ENCODE peak calls at places on chromosomes 7 and 10, in six cellular contexts. C is naive thymus-derived CD4-positive, alpha-beta T cell; U is thoracic aorta; F is cardiac muscle cell; Z is stomach; N is psoas muscle. V is an unnamed sample.

GRCh38 chr10:129845081-129845823 is 118.8 kb downstream of the EBF3 start:
- DNase-seq in C (no peak), N (no peak), Z (no peak), F (no peak), U (no peak), V (no peak)

GRCh38 chr10:93773120-93773519 is 15.4 kb downstream of the LGI1 start:
- DNase-seq in U (no peak), F (no peak), C (no peak), N (no peak), Z (no peak), V (no peak)

GRCh38 chr7:155660758-155661093 is 16.3 kb downstream of the RBM33 start:
- DNase-seq in N (no peak), Z (no peak), C (no peak), F (no peak), U (no peak), V (no peak)

GRCh38 chr7:22189741-22190140 is 167.2 kb downstream of the RAPGEF5 start:
- DNase-seq in U (no peak), N (no peak), F (no peak), Z (no peak), C (no peak), V (no peak)

GRCh38 chr10:48523212-48523819 is 81.6 kb downstream of the ARHGAP22 start:
- DNase-seq in C (no peak), U (peak; percentile 65), N (peak; percentile 72), Z (peak; percentile 24), F (peak; percentile 62), V (no peak)

GRCh38 chr7:80834105-80834410 is 84.8 kb downstream of the SEMA3C start:
- DNase-seq in U (no peak), Z (no peak), N (no peak), F (no peak), C (no peak), V (no peak)

GRCh38 chr7:137847418-137848050 is 760 bp upstream of the DGKI start:
- DNase-seq in N (no peak), F (peak; percentile 45), Z (no peak), U (no peak), C (no peak), V (no peak)

GRCh38 chr10:34814228-34815173 is 595 bp downstream of the PARD3 start:
- DNase-seq in F (peak; percentile 71), U (no peak), N (peak; percentile 48), C (no peak), Z (peak; percentile 46), V (no peak)

GRCh38 chr10:78357027-78357672 is 323.5 kb downstream of the RPS24 start:
- DNase-seq in N (no peak), Z (no peak), C (no peak), F (no peak), U (no peak), V (no peak)

GRCh38 chr10:101330236-101331225 is 23.4 kb upstream of the BTRC start:
- DNase-seq in U (no peak), F (no peak), N (no peak), C (no peak), Z (no peak), V (no peak)

GRCh38 chr7:41027428-41028115 is 675.3 kb downstream of the INHBA start:
- DNase-seq in C (no peak), Z (no peak), F (no peak), N (no peak), U (no peak), V (no peak)

GRCh38 chr10:45660876-45661411 is 11.6 kb downstream of the ZFAND4 start:
- DNase-seq in U (no peak), Z (no peak), C (no peak), F (no peak), N (no peak), V (peak; percentile 30)

GRCh38 chr7:155674556-155674955 is 30.1 kb downstream of the RBM33 start:
- DNase-seq in U (no peak), C (no peak), N (no peak), F (no peak), Z (no peak), V (no peak)

GRCh38 chr7:82530361-82530760 is 86.8 kb upstream of the CACNA2D1 start:
- DNase-seq in N (no peak), Z (no peak), C (no peak), U (no peak), F (no peak), V (no peak)

GRCh38 chr7:155001756-155002410 is 1.0 kb downstream of the PAXIP1 start:
- DNase-seq in Z (no peak), N (no peak), C (peak; percentile 8), F (no peak), U (no peak), V (peak; percentile 26)

GRCh38 chr10:127996586-127996985 is 89.7 kb downstream of the PTPRE start:
- DNase-seq in F (peak; percentile 21), C (no peak), U (no peak), N (peak; percentile 59), Z (no peak), V (no peak)

GRCh38 chr7:130554481-130554880 is 62.6 kb downstream of the MEST start:
- DNase-seq in F (no peak), N (no peak), C (no peak), U (no peak), Z (no peak), V (no peak)

GRCh38 chr10:43808136-43808535 is 159.5 kb upstream of the ZNF32 start:
- DNase-seq in F (no peak), N (no peak), Z (no peak), C (no peak), U (no peak), V (no peak)

GRCh38 chr7:141014091-141014490 is 661 bp downstream of the MRPS33 start:
- DNase-seq in Z (no peak), C (no peak), N (no peak), U (no peak), F (no peak), V (no peak)

GRCh38 chr7:137937202-137937560 is 64.7 kb downstream of the CREB3L2 start:
- DNase-seq in N (peak; percentile 30), U (no peak), C (no peak), Z (no peak), F (peak; percentile 31), V (no peak)

GRCh38 chr7:1889556-1890181 is 219.6 kb downstream of the ELFN1 start:
- DNase-seq in C (no peak), N (no peak), Z (no peak), U (no peak), F (no peak), V (no peak)

GRCh38 chr7:105164751-105165150 is 150.7 kb downstream of the KMT2E start:
- DNase-seq in U (no peak), Z (no peak), F (no peak), N (no peak), C (no peak), V (no peak)

GRCh38 chr10:48678041-48678440 is 6.6 kb upstream of the WDFY4 start:
- DNase-seq in N (no peak), F (no peak), Z (no peak), C (no peak), U (no peak), V (no peak)

DNA sequence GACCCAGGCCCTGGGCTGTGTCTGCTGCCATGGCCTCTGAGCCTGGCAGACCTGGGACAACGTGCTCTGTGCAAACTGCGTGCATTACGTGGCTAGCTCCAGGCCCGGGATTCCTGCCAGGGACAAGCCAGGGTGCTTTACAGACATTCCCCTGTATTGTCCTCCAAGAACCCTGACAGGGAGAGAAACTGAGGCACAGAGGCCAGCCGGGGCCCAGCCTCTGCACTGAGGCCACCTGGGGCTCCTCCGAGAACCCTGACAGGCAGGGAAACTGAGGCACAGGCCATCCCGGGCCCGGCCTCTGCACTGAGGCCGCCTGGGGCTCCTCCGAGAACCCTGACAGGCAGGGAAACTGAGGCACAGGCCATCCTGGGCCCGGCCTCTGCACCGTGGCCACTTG is 64.9 kb downstream of the CFAP46 start:
- DNase-seq in C (no peak), U (no peak), Z (peak; percentile 22), F (no peak), N (no peak), V (no peak)
- H3K27me3 ChIP-seq in C (no peaks in the 10 kb centered on the region), U (no peaks in the 10 kb centered on the region), Z (peaks cover 66% of the 10 kb centered on the region), F (no peaks in the 10 kb centered on the region), N (peaks cover 31% of the 10 kb centered on the region), V (no peaks in the 10 kb centered on the region)

DNA sequence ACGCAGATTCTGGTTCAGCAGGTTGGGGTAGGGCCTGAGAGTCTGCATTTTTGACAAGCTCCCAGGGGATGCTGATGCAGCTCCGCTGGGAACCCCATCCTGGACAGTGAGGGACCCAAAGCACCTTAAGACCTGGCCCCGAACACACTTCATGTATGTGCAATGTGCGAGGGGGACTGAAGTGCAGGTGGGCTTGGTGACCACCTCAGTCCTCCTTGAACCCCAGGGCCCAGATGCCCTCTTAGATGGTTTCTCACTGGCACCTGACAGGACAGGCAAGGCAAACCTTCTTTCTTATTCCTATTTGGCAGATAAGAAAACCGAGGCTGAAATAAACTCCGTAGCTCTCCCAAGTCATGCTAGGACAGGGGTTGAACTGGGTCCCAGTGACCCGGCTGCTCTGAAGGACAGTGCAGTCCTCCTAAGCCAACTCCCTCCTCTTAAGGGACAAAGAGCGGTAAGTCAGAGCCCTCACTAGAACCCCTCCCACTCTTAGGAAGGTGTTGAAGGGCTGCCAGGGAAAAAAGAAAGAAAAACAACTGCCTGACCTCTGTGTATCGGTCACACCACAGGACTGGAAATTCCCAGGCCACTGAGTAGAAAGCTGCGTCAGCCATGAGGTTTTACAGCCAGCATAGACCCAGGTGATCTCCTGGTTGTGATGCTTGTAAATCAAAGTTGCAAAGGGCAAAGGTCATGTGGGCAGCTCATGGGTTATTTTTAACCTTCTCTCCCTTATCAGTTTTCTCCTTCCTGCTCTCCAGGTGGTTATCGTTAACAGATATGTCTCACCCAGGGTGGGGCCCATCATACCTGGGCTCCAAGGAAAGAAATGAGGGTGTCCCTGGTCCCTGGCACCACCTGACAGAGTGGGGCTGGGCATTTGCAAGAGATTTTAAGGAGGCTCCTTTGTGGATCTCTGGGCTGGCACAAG is 90.9 kb upstream of the SMNDC1 start:
- DNase-seq in C (no peak), F (peak; percentile 89), Z (peak; percentile 74), N (no peak), U (no peak), V (no peak)
- H3K27ac ChIP-seq in C (no peak overlapping the region), F (peak overlapping the region; percentile 89), Z (peak overlapping the region; percentile 54), N (no peak overlapping the region), U (no peak overlapping the region), V (no peak overlapping the region)

GRCh38 chr10:108902491-108903250 is 1020.6 kb downstream of the XPNPEP1 start:
- DNase-seq in F (no peak), C (no peak), N (no peak), U (no peak), Z (no peak), V (no peak)
- H3K9me3 ChIP-seq in F (peaks cover 6% of the 10 kb centered on the region), C (no peaks in the 10 kb centered on the region), N (no peaks in the 10 kb centered on the region), U (no peaks in the 10 kb centered on the region), Z (no peaks in the 10 kb centered on the region), V (no peaks in the 10 kb centered on the region)

DNA sequence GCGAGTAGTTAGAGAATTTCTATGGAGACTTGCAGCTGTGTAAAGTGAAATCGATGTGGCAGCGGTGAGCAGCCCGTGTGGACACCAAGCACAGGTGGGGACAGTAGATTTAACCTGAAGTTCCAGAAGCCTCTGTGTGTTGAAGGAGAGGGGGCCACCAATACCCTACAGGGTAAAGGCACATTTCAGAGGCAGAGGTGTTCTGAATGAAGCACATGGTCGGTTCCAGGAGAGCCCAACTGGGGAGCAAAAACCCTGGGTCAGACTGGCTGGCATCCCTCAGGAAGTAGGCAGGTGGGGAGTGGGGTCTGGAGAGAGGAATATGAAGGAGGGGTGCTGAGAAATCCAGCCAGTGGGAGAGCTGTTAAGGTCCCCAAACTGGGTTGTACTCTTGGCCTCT is 76.6 kb downstream of the CCDC3 start:
- DNase-seq in N (no peak), U (no peak), F (no peak), Z (no peak), C (no peak), V (no peak)
- H3K27me3 ChIP-seq in N (no peaks in the 10 kb centered on the region), U (no peaks in the 10 kb centered on the region), F (no peaks in the 10 kb centered on the region), Z (no peaks in the 10 kb centered on the region), C (no peaks in the 10 kb centered on the region), V (peaks cover 3% of the 10 kb centered on the region)

GRCh38 chr10:124614003-124614659 is 130.0 kb downstream of the FAM53B start:
- DNase-seq in C (no peak), N (no peak), Z (no peak), U (no peak), F (no peak), V (peak; percentile 47)
- H3K27ac ChIP-seq in C (no peak overlapping the region), N (no peak overlapping the region), Z (no peak overlapping the region), U (no peak overlapping the region), F (no peak overlapping the region), V (peak overlapping the region; percentile 33)